ENCODE peak calls at places on chromosome 19, in five cellular contexts. N, E, A, L and H are unnamed samples.

GRCh38 chr19:45408830-45409593 is 2.6 kb downstream of the POLR1G start:
- DNase-seq in N (no peak), E (no peak), A (no peak), L (no peak), H (no peak)

GRCh38 chr19:34639491-34640085 is 37.4 kb downstream of the SCGB2B2 start:
- DNase-seq in N (no peak), E (peak; percentile 67), A (peak; percentile 74), L (peak; percentile 92), H (peak; percentile 68)

GRCh38 chr19:44603201-44603945 is 10.0 kb upstream of the IGSF23 start:
- DNase-seq in N (no peak), E (no peak), A (no peak), L (no peak), H (peak; percentile 96)

GRCh38 chr19:591099-591958 is 1.6 kb downstream of the HCN2 start:
- DNase-seq in N (no peak), E (no peak), A (no peak), L (peak; percentile 68), H (no peak)

GRCh38 chr19:49231389-49231788 is 73.8 kb downstream of the TRPM4 start:
- DNase-seq in N (no peak), E (no peak), A (no peak), L (no peak), H (no peak)

GRCh38 chr19:28543244-28543776 is 669.6 kb downstream of the UQCRFS1 start:
- DNase-seq in N (no peak), E (no peak), A (no peak), L (no peak), H (no peak)

GRCh38 chr19:16024266-16025107 is 51.8 kb upstream of the TPM4 start:
- DNase-seq in N (no peak), E (no peak), A (no peak), L (no peak), H (no peak)

GRCh38 chr19:33440682-33441081 is 67.2 kb downstream of the CEBPG start:
- DNase-seq in N (no peak), E (no peak), A (no peak), L (no peak), H (no peak)

GRCh38 chr19:5914358-5914774 is 312 bp downstream of the CAPS start:
- DNase-seq in N (no peak), E (no peak), A (no peak), L (no peak), H (no peak)

GRCh38 chr19:36973844-36974195 is 57.7 kb downstream of the ZNF568 start:
- DNase-seq in N (no peak), E (no peak), A (no peak), L (no peak), H (no peak)

DNA sequence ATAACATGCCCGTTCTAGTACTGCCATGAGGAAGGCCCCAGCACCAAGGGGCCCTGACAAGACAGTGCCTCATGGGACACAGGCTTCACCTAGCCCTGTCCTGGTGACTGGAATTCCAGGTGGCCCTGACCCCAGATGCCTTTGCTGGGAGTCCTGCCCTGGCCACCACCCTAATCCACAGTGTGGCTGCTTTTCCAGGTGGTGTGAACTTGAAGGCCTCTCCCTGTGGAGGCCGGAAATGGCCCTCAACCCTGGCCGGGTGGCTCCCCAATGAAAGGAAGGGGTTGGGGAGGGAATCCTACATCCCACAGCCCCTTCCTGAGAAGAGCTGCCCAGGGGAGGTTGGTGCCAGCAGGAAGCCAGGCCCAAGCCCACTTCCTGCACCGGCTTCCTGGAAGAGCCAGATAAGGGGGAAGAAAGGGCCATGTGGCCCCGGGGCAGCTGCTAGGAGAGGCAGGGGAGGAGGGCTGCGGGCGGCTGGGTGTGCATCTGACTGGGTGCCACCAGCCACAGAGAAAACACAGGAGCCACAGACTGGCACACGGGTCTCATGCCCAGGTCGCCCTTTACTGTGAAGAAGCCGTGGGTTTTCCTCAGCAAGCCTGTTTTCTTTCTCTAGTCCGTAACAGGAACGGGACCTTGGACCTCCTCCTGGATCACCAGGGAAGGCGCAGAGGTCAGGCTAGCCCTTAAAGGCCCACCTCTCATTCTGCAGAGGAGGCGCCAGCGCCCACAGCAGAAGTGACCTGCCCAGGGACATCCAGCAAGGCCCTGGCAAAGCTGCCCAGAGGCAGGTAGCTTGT is 4.7 kb downstream of the LSM4 start:
- DNase-seq in N (no peak), E (no peak), A (peak; percentile 88), L (no peak), H (no peak)
- H3K4me3 ChIP-seq in N (peak overlapping the region; percentile 56), E (no peak overlapping the region), A (no peak overlapping the region), L (no peak overlapping the region), H (no peak overlapping the region)

DNA sequence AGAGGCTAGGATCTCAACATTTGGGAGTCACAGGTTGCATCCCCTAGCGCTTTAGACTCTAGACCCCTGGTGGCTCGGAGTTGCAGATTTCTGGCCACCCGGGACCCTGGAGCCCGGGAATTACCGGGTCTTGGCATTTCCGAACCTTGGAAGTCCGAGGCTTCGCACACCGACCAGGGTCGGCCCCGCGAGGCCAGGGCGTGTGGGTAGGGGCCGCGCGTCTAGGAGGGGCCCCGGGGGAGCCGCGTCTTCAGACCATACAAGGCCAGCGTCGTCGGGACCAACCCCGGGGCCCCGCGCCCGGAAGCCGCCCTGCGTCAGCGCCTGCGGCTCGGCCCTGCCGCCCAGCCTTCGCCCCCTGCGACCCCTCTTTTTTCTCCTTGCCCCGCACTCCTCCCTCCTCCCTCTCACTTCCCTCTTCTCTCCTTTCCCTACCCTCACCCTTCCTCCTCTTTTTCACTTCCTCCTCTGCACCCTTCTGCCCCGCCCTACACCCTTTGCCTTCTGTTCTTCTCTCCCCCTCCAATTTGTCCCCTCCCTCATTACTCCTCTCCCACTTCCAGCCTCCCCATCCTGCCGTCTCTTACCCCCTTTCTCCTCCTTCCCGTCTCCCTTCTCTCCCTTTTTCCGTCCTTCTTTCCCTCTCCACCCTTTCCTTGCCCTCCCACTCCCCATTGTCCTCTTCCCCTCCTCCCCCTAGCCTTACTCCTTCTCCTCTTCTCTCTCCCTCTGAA is 2.4 kb upstream of the PLEKHG2 start:
- DNase-seq in N (peak; percentile 72), E (peak; percentile 70), A (peak; percentile 54), L (peak; percentile 62), H (peak; percentile 67)
- H3K4me3 ChIP-seq in N (peak overlapping the region; percentile 82), E (peak overlapping the region; percentile 96), A (peak overlapping the region; percentile 71), L (peak overlapping the region; percentile 99), H (peak overlapping the region; percentile 95)

GRCh38 chr19:3046621-3047306 is 15.5 kb downstream of the TLE5 start:
- DNase-seq in N (no peak), E (no peak), A (no peak), L (peak; percentile 79), H (no peak)
- H3K4me3 ChIP-seq in N (no peak overlapping the region), E (peak overlapping the region; percentile 34), A (no peak overlapping the region), L (peak overlapping the region; percentile 64), H (no peak overlapping the region)

DNA sequence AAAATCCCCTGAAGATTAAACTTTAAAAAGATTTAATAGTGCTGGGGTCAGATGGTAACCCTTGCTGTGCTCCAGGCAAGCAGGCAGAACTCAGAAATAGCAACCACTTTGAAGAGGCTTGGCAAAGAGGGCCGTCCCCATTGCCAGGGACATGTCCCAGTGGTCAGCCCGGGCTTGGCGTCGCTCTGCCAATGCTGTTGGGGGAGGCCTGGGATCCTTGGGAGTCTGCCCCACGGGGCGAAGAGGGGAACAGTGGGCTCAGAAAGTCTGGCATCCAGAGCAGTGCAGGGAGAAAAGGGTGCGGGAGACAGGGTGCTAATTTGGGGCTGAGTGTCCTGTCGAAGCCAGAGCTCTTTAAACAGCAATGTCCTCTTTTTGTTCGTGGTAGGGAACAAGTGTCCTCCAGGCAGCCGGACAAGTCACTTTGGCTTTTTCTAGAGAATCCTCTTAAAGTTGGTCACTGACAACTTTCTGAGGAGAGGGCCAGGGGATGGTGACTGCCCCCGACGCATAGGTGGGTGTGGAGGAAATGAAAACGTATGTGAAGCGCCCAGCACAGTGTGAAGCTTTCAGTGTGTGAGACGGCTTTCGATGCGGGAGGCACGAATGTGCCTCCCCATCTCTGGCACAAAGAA is 46.0 kb upstream of the ZNF536 start:
- DNase-seq in N (no peak), E (no peak), A (no peak), L (no peak), H (no peak)
- H3K4me3 ChIP-seq in N (no peak overlapping the region), E (no peak overlapping the region), A (no peak overlapping the region), L (no peak overlapping the region), H (no peak overlapping the region)

DNA sequence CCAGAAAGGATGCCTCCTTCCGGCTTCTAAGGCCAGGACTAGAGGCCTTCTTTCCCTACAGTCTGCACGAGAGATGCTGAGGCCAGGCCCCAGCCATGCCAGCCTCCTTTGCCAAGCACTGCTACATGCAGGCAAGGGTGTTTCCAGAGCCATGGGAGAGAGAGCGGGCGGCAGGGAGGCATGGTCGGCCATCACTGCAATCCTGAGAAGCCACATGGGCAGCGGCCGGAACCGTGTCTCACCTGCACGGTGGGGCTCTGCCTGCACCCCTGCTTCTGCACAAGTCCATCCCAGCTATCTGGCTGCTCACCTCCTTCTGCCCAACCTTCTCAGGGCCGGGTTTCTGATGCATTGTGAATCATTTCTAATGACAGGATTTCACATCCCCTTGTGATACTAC is 35.1 kb downstream of the TSHZ3 start:
- DNase-seq in N (no peak), E (no peak), A (no peak), L (no peak), H (no peak)
- H3K4me3 ChIP-seq in N (no peak overlapping the region), E (no peak overlapping the region), A (no peak overlapping the region), L (no peak overlapping the region), H (no peak overlapping the region)